ENCODE peak calls at places on chromosomes 5 and 9, in four cellular contexts. O is OCI-LY7, N is K562, X is IMR-90. D is an unnamed sample.

GRCh38 chr9:124079176-124079925 is 67.8 kb downstream of the LHX2 start:
- DNase-seq in X (peak; percentile 66), O (no peak), N (no peak), D (no peak)

GRCh38 chr5:67032921-67033664 is 163.5 kb downstream of the CD180 start:
- DNase-seq in N (no peak), O (no peak), X (peak; percentile 73), D (no peak)

GRCh38 chr9:108443741-108444140 is 412.0 kb downstream of the ACTL7B start:
- DNase-seq in X (peak; percentile 71), O (no peak), N (no peak), D (no peak)

GRCh38 chr9:92759990-92760893 is 4.4 kb downstream of the BICD2 start:
- DNase-seq in O (no peak), X (no peak), N (no peak), D (peak; percentile 26)

GRCh38 chr9:123645126-123645525 is 284.8 kb downstream of the DENND1A start:
- DNase-seq in O (no peak), X (no peak), N (no peak), D (no peak)

GRCh38 chr5:66222455-66222854 is 78.4 kb downstream of the SREK1 start:
- DNase-seq in O (no peak), N (no peak), X (no peak), D (no peak)

GRCh38 chr9:81844131-81844567 is 84.1 kb upstream of the SPATA31D4 start:
- DNase-seq in O (no peak), N (no peak), X (no peak), D (no peak)

GRCh38 chr9:114366334-114367128 is 21.3 kb downstream of the AKNA start:
- DNase-seq in N (no peak), O (peak; percentile 68), X (peak; percentile 92), D (no peak)

GRCh38 chr5:126483156-126483555 is 59.9 kb downstream of the GRAMD2B start:
- DNase-seq in O (no peak), X (peak; percentile 54), N (no peak), D (no peak)

GRCh38 chr5:32679218-32679617 is 31.9 kb upstream of the NPR3 start:
- DNase-seq in O (no peak), X (peak; percentile 48), N (no peak), D (no peak)

DNA sequence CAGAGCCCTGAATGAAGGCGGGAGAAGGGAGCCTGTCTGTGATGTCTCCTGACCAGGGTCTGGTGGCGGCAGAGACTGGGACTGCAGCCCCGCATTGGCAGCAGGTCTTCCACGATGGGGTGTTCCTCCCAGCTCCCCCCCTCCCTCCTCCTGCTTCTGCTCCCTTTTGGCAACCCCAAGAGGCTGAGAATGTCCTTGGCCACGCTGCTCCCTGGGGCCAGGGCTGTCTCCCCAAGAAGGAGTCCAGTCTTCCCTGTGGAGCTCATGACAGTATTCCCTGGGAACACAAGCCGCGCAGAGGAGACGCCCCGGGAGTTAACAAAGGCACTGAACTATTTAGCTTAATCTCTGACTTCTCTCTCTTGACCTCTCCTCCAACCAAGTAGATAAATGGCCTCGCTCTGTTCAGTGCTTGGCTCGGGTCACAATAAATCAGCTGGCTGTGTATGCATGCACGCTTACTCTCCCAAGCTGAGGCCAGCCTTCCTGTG is 84.0 kb upstream of the NEURL1B start:
- DNase-seq in O (no peak), N (no peak), X (no peak), D (no peak)
- TF ChIP-seq CTCF in O (no peak), N (no peak), X (no peak), D (no peak)

DNA sequence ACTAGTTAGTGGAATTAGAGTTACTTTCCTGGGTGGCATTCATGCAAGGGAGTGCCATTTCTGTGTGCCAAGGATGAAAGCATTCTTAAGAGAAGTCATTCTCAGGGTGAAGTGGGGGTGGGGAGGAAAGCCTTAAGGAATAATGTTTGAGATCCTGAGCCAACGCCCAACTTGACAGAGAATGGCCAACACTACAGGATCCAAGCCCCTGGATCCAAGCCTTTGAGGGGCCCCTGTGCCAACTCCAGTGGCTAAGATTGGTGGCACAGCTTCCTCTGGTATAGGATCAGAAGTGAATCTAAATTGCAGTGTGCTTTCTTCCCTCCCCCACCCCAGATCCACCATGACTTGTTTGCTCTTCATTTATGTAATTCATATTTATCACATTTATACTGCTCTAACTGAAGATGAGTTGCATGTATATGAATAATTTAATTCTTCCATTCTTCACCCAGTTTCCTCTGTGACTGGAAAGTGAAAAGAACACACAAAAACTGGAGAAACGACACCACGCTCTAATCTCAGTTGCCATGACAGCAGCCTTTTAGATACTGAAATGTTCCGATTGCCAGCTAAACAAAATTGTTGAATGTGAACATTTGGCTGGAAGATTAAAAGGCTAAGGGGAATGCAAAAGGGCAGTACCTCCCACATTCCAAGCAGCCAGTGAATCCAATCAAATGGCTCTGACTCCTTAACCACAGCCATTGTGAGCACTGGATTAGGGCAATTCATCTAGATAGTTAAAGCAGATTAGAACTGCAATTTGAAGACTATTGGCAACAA is 4.5 kb downstream of the ZNF608 start:
- DNase-seq in O (peak; percentile 44), X (peak; percentile 83), N (no peak), D (no peak)
- H3K4me2 ChIP-seq in O (peak overlapping the region; percentile 94), X (peak overlapping the region; percentile 79), N (no peak overlapping the region), D (peak overlapping the region; percentile 3)

GRCh38 chr5:169226904-169227303 is 74.0 kb downstream of the SLIT3 start:
- DNase-seq in O (no peak), N (no peak), X (no peak), D (no peak)
- TF ChIP-seq CTCF in O (no peak), N (peak; percentile 9), X (no peak), D (peak; percentile 44)

GRCh38 chr5:122151640-122152039 is 22.3 kb downstream of the ZNF474 start:
- DNase-seq in X (peak; percentile 80), N (no peak), O (no peak), D (no peak)
- H3K4me2 ChIP-seq in X (peak overlapping the region; percentile 56), N (no peak overlapping the region), O (no peak overlapping the region), D (no peak overlapping the region)

D was measured in H9.